ENCODE peak calls at places on chromosomes 11 and 22, in five cellular contexts. One of them, this sample, is unnamed.

GRCh38 chr11:126615819-126616218 is 260.3 kb downstream of the ST3GAL4 start:
- DNase-seq in cerebellum: no peak
- DNase-seq in GM23338: no peak
- DNase-seq in glutamatergic neuron: no peak
- DNase-seq in activated T-helper 1 cell treated with anti-CD3 and anti-CD28 coated beads, Interleukin-12 subunit alpha, Interleukin-12 subunit beta, Interleukin-2, Interleukin-4 antibody, amounts not matched to agents 30 ng/mL and 10 ng/mL and 1 ng/mL, durations not matched to agents 14 hours and 24 hours and 36 hours: no peak
- DNase-seq in this sample: no peak

GRCh38 chr22:30220338-30221009 is 26.1 kb downstream of the LIF start:
- DNase-seq in cerebellum: no peak
- DNase-seq in GM23338: no peak
- DNase-seq in glutamatergic neuron: no peak
- DNase-seq in activated T-helper 1 cell treated with anti-CD3 and anti-CD28 coated beads, Interleukin-12 subunit alpha, Interleukin-12 subunit beta, Interleukin-2, Interleukin-4 antibody, amounts not matched to agents 30 ng/mL and 10 ng/mL and 1 ng/mL, durations not matched to agents 14 hours and 24 hours and 36 hours: no peak
- DNase-seq in this sample: no peak

GRCh38 chr11:83292709-83293435 is 6.7 kb upstream of the CCDC90B start:
- DNase-seq in cerebellum: peak; percentile 57
- DNase-seq in GM23338: peak; percentile 95
- DNase-seq in glutamatergic neuron: no peak
- DNase-seq in activated T-helper 1 cell treated with anti-CD3 and anti-CD28 coated beads, Interleukin-12 subunit alpha, Interleukin-12 subunit beta, Interleukin-2, Interleukin-4 antibody, amounts not matched to agents 30 ng/mL and 10 ng/mL and 1 ng/mL, durations not matched to agents 14 hours and 24 hours and 36 hours: peak; percentile 25
- DNase-seq in this sample: no peak

GRCh38 chr22:17842386-17842785 is 68.1 kb upstream of the BID start:
- DNase-seq in cerebellum: no peak
- DNase-seq in GM23338: no peak
- DNase-seq in glutamatergic neuron: no peak
- DNase-seq in activated T-helper 1 cell treated with anti-CD3 and anti-CD28 coated beads, Interleukin-12 subunit alpha, Interleukin-12 subunit beta, Interleukin-2, Interleukin-4 antibody, amounts not matched to agents 30 ng/mL and 10 ng/mL and 1 ng/mL, durations not matched to agents 14 hours and 24 hours and 36 hours: peak; percentile 32
- DNase-seq in this sample: no peak

GRCh38 chr11:78926633-78927347 is 352.1 kb upstream of the NARS2 start:
- DNase-seq in cerebellum: no peak
- DNase-seq in GM23338: no peak
- DNase-seq in glutamatergic neuron: no peak
- DNase-seq in activated T-helper 1 cell treated with anti-CD3 and anti-CD28 coated beads, Interleukin-12 subunit alpha, Interleukin-12 subunit beta, Interleukin-2, Interleukin-4 antibody, amounts not matched to agents 30 ng/mL and 10 ng/mL and 1 ng/mL, durations not matched to agents 14 hours and 24 hours and 36 hours: no peak
- DNase-seq in this sample: no peak

GRCh38 chr22:31089101-31090100 is 8.3 kb downstream of the SMTN start:
- DNase-seq in cerebellum: peak; percentile 50
- DNase-seq in GM23338: peak; percentile 59
- DNase-seq in glutamatergic neuron: peak; percentile 78
- DNase-seq in activated T-helper 1 cell treated with anti-CD3 and anti-CD28 coated beads, Interleukin-12 subunit alpha, Interleukin-12 subunit beta, Interleukin-2, Interleukin-4 antibody, amounts not matched to agents 30 ng/mL and 10 ng/mL and 1 ng/mL, durations not matched to agents 14 hours and 24 hours and 36 hours: no peak
- DNase-seq in this sample: no peak

GRCh38 chr11:92268546-92268945 is 43.9 kb downstream of the FAT3 start:
- DNase-seq in cerebellum: no peak
- DNase-seq in GM23338: no peak
- DNase-seq in glutamatergic neuron: no peak
- DNase-seq in activated T-helper 1 cell treated with anti-CD3 and anti-CD28 coated beads, Interleukin-12 subunit alpha, Interleukin-12 subunit beta, Interleukin-2, Interleukin-4 antibody, amounts not matched to agents 30 ng/mL and 10 ng/mL and 1 ng/mL, durations not matched to agents 14 hours and 24 hours and 36 hours: no peak
- DNase-seq in this sample: no peak

GRCh38 chr11:45484326-45484725 is 181.1 kb downstream of the CHST1 start:
- DNase-seq in cerebellum: no peak
- DNase-seq in GM23338: no peak
- DNase-seq in glutamatergic neuron: no peak
- DNase-seq in activated T-helper 1 cell treated with anti-CD3 and anti-CD28 coated beads, Interleukin-12 subunit alpha, Interleukin-12 subunit beta, Interleukin-2, Interleukin-4 antibody, amounts not matched to agents 30 ng/mL and 10 ng/mL and 1 ng/mL, durations not matched to agents 14 hours and 24 hours and 36 hours: no peak
- DNase-seq in this sample: no peak

GRCh38 chr22:45007247-45007945 is 2.4 kb downstream of the PHF21B start:
- DNase-seq in cerebellum: peak; percentile 15
- DNase-seq in GM23338: peak; percentile 87
- DNase-seq in glutamatergic neuron: peak; percentile 88
- DNase-seq in activated T-helper 1 cell treated with anti-CD3 and anti-CD28 coated beads, Interleukin-12 subunit alpha, Interleukin-12 subunit beta, Interleukin-2, Interleukin-4 antibody, amounts not matched to agents 30 ng/mL and 10 ng/mL and 1 ng/mL, durations not matched to agents 14 hours and 24 hours and 36 hours: no peak
- DNase-seq in this sample: no peak

GRCh38 chr22:45518580-45518991 is 15.9 kb downstream of the FBLN1 start:
- DNase-seq in cerebellum: peak; percentile 23
- DNase-seq in GM23338: no peak
- DNase-seq in glutamatergic neuron: no peak
- DNase-seq in activated T-helper 1 cell treated with anti-CD3 and anti-CD28 coated beads, Interleukin-12 subunit alpha, Interleukin-12 subunit beta, Interleukin-2, Interleukin-4 antibody, amounts not matched to agents 30 ng/mL and 10 ng/mL and 1 ng/mL, durations not matched to agents 14 hours and 24 hours and 36 hours: no peak
- DNase-seq in this sample: no peak

GRCh38 chr22:38925571-38926041 is 31.8 kb upstream of the APOBEC3A start:
- DNase-seq in cerebellum: no peak
- DNase-seq in GM23338: no peak
- DNase-seq in glutamatergic neuron: no peak
- DNase-seq in activated T-helper 1 cell treated with anti-CD3 and anti-CD28 coated beads, Interleukin-12 subunit alpha, Interleukin-12 subunit beta, Interleukin-2, Interleukin-4 antibody, amounts not matched to agents 30 ng/mL and 10 ng/mL and 1 ng/mL, durations not matched to agents 14 hours and 24 hours and 36 hours: no peak
- DNase-seq in this sample: no peak

GRCh38 chr11:111098091-111098490 is 147.4 kb upstream of the POU2AF2 start:
- DNase-seq in cerebellum: no peak
- DNase-seq in GM23338: no peak
- DNase-seq in glutamatergic neuron: no peak
- DNase-seq in activated T-helper 1 cell treated with anti-CD3 and anti-CD28 coated beads, Interleukin-12 subunit alpha, Interleukin-12 subunit beta, Interleukin-2, Interleukin-4 antibody, amounts not matched to agents 30 ng/mL and 10 ng/mL and 1 ng/mL, durations not matched to agents 14 hours and 24 hours and 36 hours: no peak
- DNase-seq in this sample: no peak

GRCh38 chr11:118437046-118437735 is 899 bp downstream of the KMT2A start:
- DNase-seq in cerebellum: peak; percentile 32
- DNase-seq in GM23338: peak; percentile 78
- DNase-seq in glutamatergic neuron: peak; percentile 70
- DNase-seq in activated T-helper 1 cell treated with anti-CD3 and anti-CD28 coated beads, Interleukin-12 subunit alpha, Interleukin-12 subunit beta, Interleukin-2, Interleukin-4 antibody, amounts not matched to agents 30 ng/mL and 10 ng/mL and 1 ng/mL, durations not matched to agents 14 hours and 24 hours and 36 hours: peak; percentile 25
- DNase-seq in this sample: no peak

GRCh38 chr11:71250512-71251158 is 1.7 kb downstream of the SHANK2 start:
- DNase-seq in cerebellum: no peak
- DNase-seq in GM23338: peak; percentile 50
- DNase-seq in glutamatergic neuron: no peak
- DNase-seq in activated T-helper 1 cell treated with anti-CD3 and anti-CD28 coated beads, Interleukin-12 subunit alpha, Interleukin-12 subunit beta, Interleukin-2, Interleukin-4 antibody, amounts not matched to agents 30 ng/mL and 10 ng/mL and 1 ng/mL, durations not matched to agents 14 hours and 24 hours and 36 hours: no peak
- DNase-seq in this sample: no peak

GRCh38 chr11:3222941-3223905 is 4.6 kb upstream of the MRGPRG start:
- DNase-seq in cerebellum: no peak
- DNase-seq in GM23338: no peak
- DNase-seq in glutamatergic neuron: no peak
- DNase-seq in activated T-helper 1 cell treated with anti-CD3 and anti-CD28 coated beads, Interleukin-12 subunit alpha, Interleukin-12 subunit beta, Interleukin-2, Interleukin-4 antibody, amounts not matched to agents 30 ng/mL and 10 ng/mL and 1 ng/mL, durations not matched to agents 14 hours and 24 hours and 36 hours: no peak
- DNase-seq in this sample: no peak

GRCh38 chr22:33894515-33894914 is 25.8 kb downstream of the LARGE1 start:
- DNase-seq in cerebellum: no peak
- DNase-seq in GM23338: no peak
- DNase-seq in glutamatergic neuron: no peak
- DNase-seq in activated T-helper 1 cell treated with anti-CD3 and anti-CD28 coated beads, Interleukin-12 subunit alpha, Interleukin-12 subunit beta, Interleukin-2, Interleukin-4 antibody, amounts not matched to agents 30 ng/mL and 10 ng/mL and 1 ng/mL, durations not matched to agents 14 hours and 24 hours and 36 hours: no peak
- DNase-seq in this sample: no peak

GRCh38 chr22:18970180-18970947 is 34.3 kb upstream of the PRODH start:
- DNase-seq in cerebellum: peak; percentile 80
- DNase-seq in GM23338: peak; percentile 86
- DNase-seq in glutamatergic neuron: peak; percentile 77
- DNase-seq in activated T-helper 1 cell treated with anti-CD3 and anti-CD28 coated beads, Interleukin-12 subunit alpha, Interleukin-12 subunit beta, Interleukin-2, Interleukin-4 antibody, amounts not matched to agents 30 ng/mL and 10 ng/mL and 1 ng/mL, durations not matched to agents 14 hours and 24 hours and 36 hours: no peak
- DNase-seq in this sample: no peak

GRCh38 chr11:34269031-34269430 is 88.8 kb downstream of the ABTB2 start:
- DNase-seq in cerebellum: no peak
- DNase-seq in GM23338: no peak
- DNase-seq in glutamatergic neuron: no peak
- DNase-seq in activated T-helper 1 cell treated with anti-CD3 and anti-CD28 coated beads, Interleukin-12 subunit alpha, Interleukin-12 subunit beta, Interleukin-2, Interleukin-4 antibody, amounts not matched to agents 30 ng/mL and 10 ng/mL and 1 ng/mL, durations not matched to agents 14 hours and 24 hours and 36 hours: no peak
- DNase-seq in this sample: no peak

GRCh38 chr11:118841469-118842222 is 42.0 kb upstream of the CXCR5 start:
- DNase-seq in cerebellum: no peak
- DNase-seq in GM23338: no peak
- DNase-seq in glutamatergic neuron: no peak
- DNase-seq in activated T-helper 1 cell treated with anti-CD3 and anti-CD28 coated beads, Interleukin-12 subunit alpha, Interleukin-12 subunit beta, Interleukin-2, Interleukin-4 antibody, amounts not matched to agents 30 ng/mL and 10 ng/mL and 1 ng/mL, durations not matched to agents 14 hours and 24 hours and 36 hours: peak; percentile 28
- DNase-seq in this sample: no peak

GRCh38 chr11:112760378-112761060 is 200.7 kb upstream of the NCAM1 start:
- DNase-seq in cerebellum: no peak
- DNase-seq in GM23338: no peak
- DNase-seq in glutamatergic neuron: no peak
- DNase-seq in activated T-helper 1 cell treated with anti-CD3 and anti-CD28 coated beads, Interleukin-12 subunit alpha, Interleukin-12 subunit beta, Interleukin-2, Interleukin-4 antibody, amounts not matched to agents 30 ng/mL and 10 ng/mL and 1 ng/mL, durations not matched to agents 14 hours and 24 hours and 36 hours: no peak
- DNase-seq in this sample: no peak

GRCh38 chr11:42576318-42576717 is 735.5 kb upstream of the API5 start:
- DNase-seq in cerebellum: no peak
- DNase-seq in GM23338: no peak
- DNase-seq in glutamatergic neuron: no peak
- DNase-seq in activated T-helper 1 cell treated with anti-CD3 and anti-CD28 coated beads, Interleukin-12 subunit alpha, Interleukin-12 subunit beta, Interleukin-2, Interleukin-4 antibody, amounts not matched to agents 30 ng/mL and 10 ng/mL and 1 ng/mL, durations not matched to agents 14 hours and 24 hours and 36 hours: no peak
- DNase-seq in this sample: no peak

GRCh38 chr11:82003671-82004148 is 730.0 kb downstream of the FAM181B start:
- DNase-seq in cerebellum: no peak
- DNase-seq in GM23338: no peak
- DNase-seq in glutamatergic neuron: no peak
- DNase-seq in activated T-helper 1 cell treated with anti-CD3 and anti-CD28 coated beads, Interleukin-12 subunit alpha, Interleukin-12 subunit beta, Interleukin-2, Interleukin-4 antibody, amounts not matched to agents 30 ng/mL and 10 ng/mL and 1 ng/mL, durations not matched to agents 14 hours and 24 hours and 36 hours: no peak
- DNase-seq in this sample: no peak

GRCh38 chr11:105823495-105824033 is 198.5 kb downstream of the MSANTD4 start:
- DNase-seq in cerebellum: no peak
- DNase-seq in GM23338: no peak
- DNase-seq in glutamatergic neuron: no peak
- DNase-seq in activated T-helper 1 cell treated with anti-CD3 and anti-CD28 coated beads, Interleukin-12 subunit alpha, Interleukin-12 subunit beta, Interleukin-2, Interleukin-4 antibody, amounts not matched to agents 30 ng/mL and 10 ng/mL and 1 ng/mL, durations not matched to agents 14 hours and 24 hours and 36 hours: no peak
- DNase-seq in this sample: no peak

GRCh38 chr11:110431212-110432073 is 1.7 kb downstream of the FDX1 start:
- DNase-seq in cerebellum: no peak
- DNase-seq in GM23338: no peak
- DNase-seq in glutamatergic neuron: no peak
- DNase-seq in activated T-helper 1 cell treated with anti-CD3 and anti-CD28 coated beads, Interleukin-12 subunit alpha, Interleukin-12 subunit beta, Interleukin-2, Interleukin-4 antibody, amounts not matched to agents 30 ng/mL and 10 ng/mL and 1 ng/mL, durations not matched to agents 14 hours and 24 hours and 36 hours: no peak
- DNase-seq in this sample: no peak

GRCh38 chr22:44379817-44380560 is 67.2 kb upstream of the SHISAL1 start:
- DNase-seq in cerebellum: no peak
- DNase-seq in GM23338: no peak
- DNase-seq in glutamatergic neuron: peak; percentile 7
- DNase-seq in activated T-helper 1 cell treated with anti-CD3 and anti-CD28 coated beads, Interleukin-12 subunit alpha, Interleukin-12 subunit beta, Interleukin-2, Interleukin-4 antibody, amounts not matched to agents 30 ng/mL and 10 ng/mL and 1 ng/mL, durations not matched to agents 14 hours and 24 hours and 36 hours: no peak
- DNase-seq in this sample: no peak

GRCh38 chr11:129939510-129939909 is 44.1 kb upstream of the NFRKB start:
- DNase-seq in cerebellum: no peak
- DNase-seq in GM23338: no peak
- DNase-seq in glutamatergic neuron: no peak
- DNase-seq in activated T-helper 1 cell treated with anti-CD3 and anti-CD28 coated beads, Interleukin-12 subunit alpha, Interleukin-12 subunit beta, Interleukin-2, Interleukin-4 antibody, amounts not matched to agents 30 ng/mL and 10 ng/mL and 1 ng/mL, durations not matched to agents 14 hours and 24 hours and 36 hours: no peak
- DNase-seq in this sample: no peak

This sample was measured in retinal pigment epithelial cell.